ENCODE peak calls at places on chromosome 10, in nine cellular contexts. One of them, this sample, is unnamed.

GRCh38 chr10:84850826-84851225 is 522.4 kb downstream of the CCSER2 start:
- DNase-seq in CD8-positive, alpha-beta T cell: no peak
- DNase-seq in astrocyte of the spinal cord: no peak
- DNase-seq in right lobe of liver: no peak
- DNase-seq in skeletal muscle cell: no peak
- DNase-seq in cardiac muscle cell: no peak
- DNase-seq in GM06990: no peak
- DNase-seq in Peyer's patch: no peak
- DNase-seq in fibroblast of mammary gland: no peak
- DNase-seq in this sample: no peak

GRCh38 chr10:4242561-4243035 is 457.6 kb upstream of the KLF6 start:
- DNase-seq in astrocyte of the spinal cord: peak; percentile 98
- DNase-seq in Peyer's patch: no peak
- DNase-seq in skeletal muscle cell: peak; percentile 82
- DNase-seq in GM06990: no peak
- DNase-seq in fibroblast of mammary gland: peak; percentile 94
- DNase-seq in right lobe of liver: no peak
- DNase-seq in cardiac muscle cell: peak; percentile 83
- DNase-seq in CD8-positive, alpha-beta T cell: no peak
- DNase-seq in this sample: peak; percentile 95

GRCh38 chr10:110355181-110355831 is 50.6 kb upstream of the SMNDC1 start:
- DNase-seq in cardiac muscle cell: no peak
- DNase-seq in astrocyte of the spinal cord: no peak
- DNase-seq in Peyer's patch: no peak
- DNase-seq in CD8-positive, alpha-beta T cell: no peak
- DNase-seq in skeletal muscle cell: no peak
- DNase-seq in right lobe of liver: no peak
- DNase-seq in fibroblast of mammary gland: peak; percentile 30
- DNase-seq in GM06990: peak; percentile 76
- DNase-seq in this sample: no peak

GRCh38 chr10:129031233-129032150 is 435.5 kb upstream of the MGMT start:
- DNase-seq in GM06990: peak; percentile 9
- DNase-seq in skeletal muscle cell: no peak
- DNase-seq in right lobe of liver: peak; percentile 63
- DNase-seq in astrocyte of the spinal cord: peak; percentile 5
- DNase-seq in CD8-positive, alpha-beta T cell: peak; percentile 55
- DNase-seq in cardiac muscle cell: peak; percentile 77
- DNase-seq in Peyer's patch: no peak
- DNase-seq in fibroblast of mammary gland: peak; percentile 27
- DNase-seq in this sample: peak; percentile 9

GRCh38 chr10:46287846-46288480 is 1.2 kb downstream of the ANTXRL start:
- DNase-seq in GM06990: no peak
- DNase-seq in astrocyte of the spinal cord: no peak
- DNase-seq in Peyer's patch: peak; percentile 14
- DNase-seq in CD8-positive, alpha-beta T cell: no peak
- DNase-seq in cardiac muscle cell: peak; percentile 12
- DNase-seq in right lobe of liver: no peak
- DNase-seq in skeletal muscle cell: no peak
- DNase-seq in fibroblast of mammary gland: no peak
- DNase-seq in this sample: peak; percentile 11

GRCh38 chr10:132420469-132421376 is 23.7 kb downstream of the PWWP2B start:
- DNase-seq in cardiac muscle cell: no peak
- DNase-seq in Peyer's patch: peak; percentile 72
- DNase-seq in fibroblast of mammary gland: no peak
- DNase-seq in GM06990: no peak
- DNase-seq in skeletal muscle cell: no peak
- DNase-seq in CD8-positive, alpha-beta T cell: no peak
- DNase-seq in astrocyte of the spinal cord: no peak
- DNase-seq in right lobe of liver: no peak
- DNase-seq in this sample: peak; percentile 38

GRCh38 chr10:37700886-37701780 is 156.3 kb downstream of the ZNF248 start:
- DNase-seq in CD8-positive, alpha-beta T cell: no peak
- DNase-seq in GM06990: no peak
- DNase-seq in cardiac muscle cell: no peak
- DNase-seq in fibroblast of mammary gland: no peak
- DNase-seq in Peyer's patch: peak; percentile 31
- DNase-seq in skeletal muscle cell: no peak
- DNase-seq in astrocyte of the spinal cord: no peak
- DNase-seq in right lobe of liver: no peak
- DNase-seq in this sample: no peak

GRCh38 chr10:15836797-15837196 is 23.5 kb downstream of the MINDY3 start:
- DNase-seq in fibroblast of mammary gland: no peak
- DNase-seq in Peyer's patch: no peak
- DNase-seq in astrocyte of the spinal cord: no peak
- DNase-seq in GM06990: no peak
- DNase-seq in cardiac muscle cell: no peak
- DNase-seq in CD8-positive, alpha-beta T cell: no peak
- DNase-seq in skeletal muscle cell: no peak
- DNase-seq in right lobe of liver: no peak
- DNase-seq in this sample: no peak

GRCh38 chr10:27252267-27253000 is 11.8 kb upstream of the ACBD5 start:
- DNase-seq in astrocyte of the spinal cord: peak; percentile 29
- DNase-seq in cardiac muscle cell: peak; percentile 83
- DNase-seq in fibroblast of mammary gland: peak; percentile 61
- DNase-seq in Peyer's patch: peak; percentile 89
- DNase-seq in CD8-positive, alpha-beta T cell: peak; percentile 81
- DNase-seq in GM06990: peak; percentile 85
- DNase-seq in skeletal muscle cell: no peak
- DNase-seq in right lobe of liver: peak; percentile 79
- DNase-seq in this sample: peak; percentile 65

GRCh38 chr10:72754275-72755032 is 62.5 kb downstream of the MCU start:
- DNase-seq in GM06990: no peak
- DNase-seq in CD8-positive, alpha-beta T cell: no peak
- DNase-seq in Peyer's patch: no peak
- DNase-seq in skeletal muscle cell: no peak
- DNase-seq in fibroblast of mammary gland: no peak
- DNase-seq in astrocyte of the spinal cord: no peak
- DNase-seq in cardiac muscle cell: no peak
- DNase-seq in right lobe of liver: no peak
- DNase-seq in this sample: no peak

DNA sequence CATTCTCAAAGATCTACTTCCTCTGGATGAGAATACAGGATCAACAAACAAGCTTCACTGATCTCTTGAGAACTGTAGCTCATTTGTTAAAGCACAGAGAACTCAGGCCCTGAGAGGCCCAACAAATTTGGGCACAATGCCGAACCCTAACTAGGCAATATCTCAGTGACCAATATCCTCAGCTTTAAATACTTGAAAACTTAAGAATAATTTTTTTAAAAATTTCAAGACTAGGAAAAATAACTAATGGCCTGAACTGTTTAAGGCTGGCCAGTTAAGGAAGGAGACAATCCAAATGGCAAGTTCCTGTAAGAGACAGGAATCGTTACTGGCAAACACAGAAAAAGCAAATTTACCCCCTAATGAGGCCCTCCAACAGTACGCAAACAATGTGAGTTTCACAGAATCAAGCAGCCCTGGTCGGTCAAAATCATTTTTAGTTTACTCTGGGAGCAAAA is 39.7 kb downstream of the NT5C2 start:
- DNase-seq in CD8-positive, alpha-beta T cell: no peak
- DNase-seq in right lobe of liver: no peak
- DNase-seq in skeletal muscle cell: no peak
- DNase-seq in Peyer's patch: no peak
- DNase-seq in astrocyte of the spinal cord: peak; percentile 65
- DNase-seq in GM06990: no peak
- DNase-seq in fibroblast of mammary gland: peak; percentile 54
- DNase-seq in cardiac muscle cell: peak; percentile 60
- DNase-seq in this sample: peak; percentile 34
- H3K4me3 ChIP-seq in CD8-positive, alpha-beta T cell: no peak overlapping the region
- H3K4me3 ChIP-seq in right lobe of liver: no peak overlapping the region
- H3K4me3 ChIP-seq in skeletal muscle cell: peak overlapping the region; percentile 9
- H3K4me3 ChIP-seq in Peyer's patch: no peak overlapping the region
- H3K4me3 ChIP-seq in astrocyte of the spinal cord: peak overlapping the region; percentile 19
- H3K4me3 ChIP-seq in GM06990: no peak overlapping the region
- H3K4me3 ChIP-seq in fibroblast of mammary gland: no peak overlapping the region
- H3K4me3 ChIP-seq in cardiac muscle cell: no peak overlapping the region
- H3K4me3 ChIP-seq in this sample: peak overlapping the region; percentile 23

GRCh38 chr10:79246606-79247275 is 100.5 kb upstream of the PPIF start:
- DNase-seq in cardiac muscle cell: peak; percentile 73
- DNase-seq in CD8-positive, alpha-beta T cell: no peak
- DNase-seq in right lobe of liver: peak; percentile 62
- DNase-seq in fibroblast of mammary gland: peak; percentile 60
- DNase-seq in astrocyte of the spinal cord: no peak
- DNase-seq in GM06990: no peak
- DNase-seq in skeletal muscle cell: no peak
- DNase-seq in Peyer's patch: no peak
- DNase-seq in this sample: peak; percentile 64

GRCh38 chr10:79250259-79250658 is 97.0 kb upstream of the PPIF start:
- DNase-seq in astrocyte of the spinal cord: no peak
- DNase-seq in Peyer's patch: no peak
- DNase-seq in right lobe of liver: peak; percentile 63
- DNase-seq in skeletal muscle cell: no peak
- DNase-seq in cardiac muscle cell: no peak
- DNase-seq in GM06990: peak; percentile 63
- DNase-seq in CD8-positive, alpha-beta T cell: no peak
- DNase-seq in fibroblast of mammary gland: no peak
- DNase-seq in this sample: no peak

GRCh38 chr10:79247373-79248137 is 99.7 kb upstream of the PPIF start:
- DNase-seq in Peyer's patch: no peak
- DNase-seq in fibroblast of mammary gland: no peak
- DNase-seq in cardiac muscle cell: no peak
- DNase-seq in GM06990: no peak
- DNase-seq in skeletal muscle cell: no peak
- DNase-seq in right lobe of liver: no peak
- DNase-seq in CD8-positive, alpha-beta T cell: no peak
- DNase-seq in astrocyte of the spinal cord: no peak
- DNase-seq in this sample: no peak

GRCh38 chr10:79249156-79250121 is 97.8 kb upstream of the PPIF start:
- DNase-seq in astrocyte of the spinal cord: no peak
- DNase-seq in GM06990: peak; percentile 83
- DNase-seq in fibroblast of mammary gland: no peak
- DNase-seq in right lobe of liver: no peak
- DNase-seq in cardiac muscle cell: no peak
- DNase-seq in Peyer's patch: no peak
- DNase-seq in CD8-positive, alpha-beta T cell: no peak
- DNase-seq in skeletal muscle cell: no peak
- DNase-seq in this sample: no peak

GRCh38 chr10:79248341-79248931 is 98.8 kb upstream of the PPIF start:
- DNase-seq in Peyer's patch: no peak
- DNase-seq in astrocyte of the spinal cord: peak; percentile 94
- DNase-seq in GM06990: peak; percentile 66
- DNase-seq in cardiac muscle cell: peak; percentile 68
- DNase-seq in fibroblast of mammary gland: no peak
- DNase-seq in right lobe of liver: peak; percentile 67
- DNase-seq in CD8-positive, alpha-beta T cell: no peak
- DNase-seq in skeletal muscle cell: no peak
- DNase-seq in this sample: no peak
- H3K4me3 ChIP-seq in Peyer's patch: no peak overlapping the region
- H3K4me3 ChIP-seq in astrocyte of the spinal cord: no peak overlapping the region
- H3K4me3 ChIP-seq in GM06990: peak overlapping the region; percentile 81
- H3K4me3 ChIP-seq in cardiac muscle cell: no peak overlapping the region
- H3K4me3 ChIP-seq in fibroblast of mammary gland: no peak overlapping the region
- H3K4me3 ChIP-seq in right lobe of liver: no peak overlapping the region
- H3K4me3 ChIP-seq in CD8-positive, alpha-beta T cell: no peak overlapping the region
- H3K4me3 ChIP-seq in skeletal muscle cell: no peak overlapping the region
- H3K4me3 ChIP-seq in this sample: no peak overlapping the region

GRCh38 chr10:74025380-74025978 is 27.6 kb downstream of the VCL start:
- DNase-seq in CD8-positive, alpha-beta T cell: no peak
- DNase-seq in right lobe of liver: no peak
- DNase-seq in skeletal muscle cell: no peak
- DNase-seq in astrocyte of the spinal cord: no peak
- DNase-seq in GM06990: no peak
- DNase-seq in cardiac muscle cell: no peak
- DNase-seq in Peyer's patch: no peak
- DNase-seq in fibroblast of mammary gland: no peak
- DNase-seq in this sample: no peak
- H3K4me3 ChIP-seq in CD8-positive, alpha-beta T cell: no peak overlapping the region
- H3K4me3 ChIP-seq in right lobe of liver: no peak overlapping the region
- H3K4me3 ChIP-seq in skeletal muscle cell: no peak overlapping the region
- H3K4me3 ChIP-seq in astrocyte of the spinal cord: no peak overlapping the region
- H3K4me3 ChIP-seq in GM06990: no peak overlapping the region
- H3K4me3 ChIP-seq in cardiac muscle cell: no peak overlapping the region
- H3K4me3 ChIP-seq in Peyer's patch: no peak overlapping the region
- H3K4me3 ChIP-seq in fibroblast of mammary gland: no peak overlapping the region
- H3K4me3 ChIP-seq in this sample: no peak overlapping the region

DNA sequence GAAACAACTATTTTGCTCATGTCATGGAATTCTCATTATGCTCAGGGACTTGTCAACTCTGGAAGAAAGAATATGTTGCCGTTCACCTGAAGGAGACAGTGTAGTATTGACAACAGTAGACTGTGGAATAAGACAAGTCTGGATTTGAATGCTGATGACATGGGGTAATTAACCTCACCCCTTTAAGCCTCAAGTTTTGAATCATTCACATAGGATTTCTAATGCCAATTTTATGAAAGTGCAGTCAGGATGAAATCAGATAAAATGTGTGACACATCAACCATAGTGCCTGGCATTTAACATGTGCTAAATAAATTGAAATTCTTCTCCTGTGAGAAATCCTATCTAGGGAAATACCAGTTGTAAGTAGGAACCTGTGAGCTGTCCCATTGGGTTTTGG is 305.8 kb downstream of the KIF20B start:
- DNase-seq in Peyer's patch: no peak
- DNase-seq in CD8-positive, alpha-beta T cell: no peak
- DNase-seq in cardiac muscle cell: peak; percentile 17
- DNase-seq in fibroblast of mammary gland: peak; percentile 41
- DNase-seq in skeletal muscle cell: no peak
- DNase-seq in GM06990: no peak
- DNase-seq in astrocyte of the spinal cord: peak; percentile 49
- DNase-seq in right lobe of liver: no peak
- DNase-seq in this sample: no peak
- H3K4me3 ChIP-seq in Peyer's patch: no peak overlapping the region
- H3K4me3 ChIP-seq in CD8-positive, alpha-beta T cell: no peak overlapping the region
- H3K4me3 ChIP-seq in cardiac muscle cell: no peak overlapping the region
- H3K4me3 ChIP-seq in fibroblast of mammary gland: no peak overlapping the region
- H3K4me3 ChIP-seq in skeletal muscle cell: no peak overlapping the region
- H3K4me3 ChIP-seq in GM06990: no peak overlapping the region
- H3K4me3 ChIP-seq in astrocyte of the spinal cord: no peak overlapping the region
- H3K4me3 ChIP-seq in right lobe of liver: no peak overlapping the region
- H3K4me3 ChIP-seq in this sample: no peak overlapping the region

This sample was measured in AG10803.